ENCODE peak calls at places on chromosomes 7 and 10, in seven cellular contexts. G is brain microvascular endothelial cell, T is HCT116, E is A549, N is esophagus squamous epithelium, M is kidney epithelial cell, B is testis. P is an unnamed sample.

GRCh38 chr10:111756541-111757061 is 427.0 kb downstream of the GPAM start:
- DNase-seq in G (no peak), T (peak; percentile 79), E (peak; percentile 1), N (no peak), M (peak; percentile 0), B (peak; percentile 76), P (peak; percentile 28)

GRCh38 chr7:117061751-117062150 is 108.5 kb downstream of the ST7 start:
- DNase-seq in G (peak; percentile 65), T (no peak), E (no peak), N (no peak), M (no peak), B (no peak), P (no peak)

GRCh38 chr10:118626953-118627352 is 31.5 kb upstream of the PRLHR start:
- DNase-seq in G (no peak), T (no peak), E (no peak), N (no peak), M (no peak), B (no peak), P (no peak)

GRCh38 chr7:50562126-50562525 is 3.1 kb downstream of the DDC start:
- DNase-seq in G (no peak), T (no peak), E (no peak), N (no peak), M (no peak), B (peak; percentile 32), P (no peak)

GRCh38 chr7:915291-916218 is 38.9 kb downstream of the ADAP1 start:
- DNase-seq in G (no peak), T (no peak), E (no peak), N (no peak), M (no peak), B (no peak), P (peak; percentile 6)

GRCh38 chr10:21398549-21399345 is 126.7 kb downstream of the SKIDA1 start:
- DNase-seq in G (no peak), T (no peak), E (peak; percentile 28), N (no peak), M (peak; percentile 49), B (no peak), P (no peak)

GRCh38 chr7:96596120-96596826 is 113.4 kb downstream of the SEM1 start:
- DNase-seq in G (no peak), T (no peak), E (no peak), N (no peak), M (no peak), B (no peak), P (no peak)

GRCh38 chr7:113664867-113665266 is 253.9 kb downstream of the PPP1R3A start:
- DNase-seq in G (no peak), T (no peak), E (no peak), N (no peak), M (no peak), B (no peak), P (no peak)

GRCh38 chr10:24596531-24596930 is 127.2 kb downstream of the ARHGAP21 start:
- DNase-seq in G (no peak), T (no peak), E (no peak), N (no peak), M (no peak), B (no peak), P (no peak)

GRCh38 chr7:66099551-66100407 is 14.9 kb upstream of the CRCP start:
- DNase-seq in G (peak; percentile 74), T (peak; percentile 86), E (peak; percentile 54), N (peak; percentile 1), M (no peak), B (peak; percentile 75), P (peak; percentile 77)
- H3K4me3 ChIP-seq in G (peak overlapping the region; percentile 44), T (peak overlapping the region; percentile 54), E (peak overlapping the region; percentile 45), N (peak overlapping the region; percentile 49), M (peak overlapping the region; percentile 34), B (peak overlapping the region; percentile 12), P (peak overlapping the region; percentile 37)

GRCh38 chr7:47587976-47588375 is 6.1 kb upstream of the TNS3 start:
- DNase-seq in G (no peak), T (no peak), E (no peak), N (no peak), M (no peak), B (no peak), P (no peak)

GRCh38 chr7:47591655-47592572 is 10.0 kb upstream of the TNS3 start:
- DNase-seq in G (no peak), T (no peak), E (peak; percentile 73), N (no peak), M (no peak), B (no peak), P (no peak)

GRCh38 chr7:47594406-47594805 is 12.5 kb upstream of the TNS3 start:
- DNase-seq in G (no peak), T (no peak), E (no peak), N (no peak), M (no peak), B (no peak), P (no peak)

GRCh38 chr7:47588704-47589225 is 6.9 kb upstream of the TNS3 start:
- DNase-seq in G (no peak), T (no peak), E (no peak), N (no peak), M (no peak), B (no peak), P (no peak)

GRCh38 chr7:47591089-47591654 is 9.3 kb upstream of the TNS3 start:
- DNase-seq in G (no peak), T (no peak), E (no peak), N (no peak), M (no peak), B (no peak), P (no peak)
- H3K4me3 ChIP-seq in G (no peak overlapping the region), T (no peak overlapping the region), E (no peak overlapping the region), N (no peak overlapping the region), M (no peak overlapping the region), B (no peak overlapping the region), P (no peak overlapping the region)

DNA sequence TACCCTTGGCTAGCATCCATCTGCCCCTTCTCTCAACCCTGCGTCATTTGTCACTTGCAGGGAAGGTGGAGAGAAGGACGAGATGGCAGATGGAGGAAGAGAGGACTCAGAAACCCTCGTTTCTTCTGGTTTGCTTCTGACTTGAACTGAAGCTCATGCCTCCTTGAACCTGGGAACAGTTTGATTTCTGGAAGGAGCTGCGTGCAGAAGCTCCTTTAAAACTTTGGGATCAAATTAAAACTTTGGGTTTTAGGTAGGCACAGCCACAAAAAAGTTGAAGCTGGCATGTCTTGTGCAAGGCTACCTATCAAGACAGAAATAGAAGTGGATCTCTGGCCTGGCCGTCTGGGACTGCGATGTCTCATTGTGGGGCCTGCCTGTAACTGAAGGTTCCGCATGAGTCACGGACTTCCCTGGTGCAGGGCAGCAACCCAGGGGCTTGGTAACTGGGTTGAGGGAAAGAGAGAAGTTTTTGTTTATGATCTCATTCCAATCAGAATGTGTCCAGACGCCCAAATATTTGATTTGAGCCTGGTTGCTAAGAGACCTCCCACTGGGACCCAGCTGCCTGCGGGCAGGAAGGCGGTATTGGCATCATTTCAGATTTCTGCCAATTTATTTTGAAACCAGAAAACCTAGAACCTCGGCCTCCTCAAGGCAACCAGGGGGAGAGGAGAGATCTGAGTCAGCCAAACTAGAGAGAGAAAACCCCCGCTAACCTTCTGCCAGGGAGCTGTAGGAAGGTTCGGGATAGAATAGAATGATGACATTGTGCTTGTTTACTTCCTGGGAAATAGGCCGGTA is 15.8 kb upstream of the CAMK1D start:
- DNase-seq in G (peak; percentile 99), T (peak; percentile 78), E (peak; percentile 98), N (no peak), M (peak; percentile 92), B (peak; percentile 32), P (peak; percentile 80)
- H3K4me3 ChIP-seq in G (peak overlapping the region; percentile 17), T (peak overlapping the region; percentile 7), E (peak overlapping the region; percentile 12), N (no peak overlapping the region), M (no peak overlapping the region), B (no peak overlapping the region), P (no peak overlapping the region)

GRCh38 chr10:114824396-114824795 is 2.8 kb downstream of the FHIP2A start:
- DNase-seq in G (no peak), T (no peak), E (no peak), N (no peak), M (no peak), B (no peak), P (no peak)
- H3K4me3 ChIP-seq in G (peak overlapping the region; percentile 3), T (no peak overlapping the region), E (no peak overlapping the region), N (no peak overlapping the region), M (no peak overlapping the region), B (no peak overlapping the region), P (no peak overlapping the region)

GRCh38 chr7:22842973-22843372 is 20.3 kb upstream of the TOMM7 start:
- DNase-seq in G (no peak), T (no peak), E (no peak), N (no peak), M (no peak), B (no peak), P (no peak)

GRCh38 chr7:22843681-22844309 is 21.1 kb upstream of the TOMM7 start:
- DNase-seq in G (no peak), T (no peak), E (no peak), N (no peak), M (no peak), B (no peak), P (no peak)

GRCh38 chr7:22842383-22842903 is 19.8 kb upstream of the TOMM7 start:
- DNase-seq in G (no peak), T (no peak), E (no peak), N (no peak), M (no peak), B (no peak), P (no peak)

GRCh38 chr7:22845221-22845844 is 22.7 kb upstream of the TOMM7 start:
- DNase-seq in G (no peak), T (no peak), E (no peak), N (no peak), M (no peak), B (no peak), P (no peak)

GRCh38 chr7:22841954-22842353 is 19.3 kb upstream of the TOMM7 start:
- DNase-seq in G (no peak), T (no peak), E (no peak), N (no peak), M (no peak), B (no peak), P (peak; percentile 38)
- H3K4me3 ChIP-seq in G (no peak overlapping the region), T (no peak overlapping the region), E (no peak overlapping the region), N (no peak overlapping the region), M (no peak overlapping the region), B (no peak overlapping the region), P (no peak overlapping the region)

DNA sequence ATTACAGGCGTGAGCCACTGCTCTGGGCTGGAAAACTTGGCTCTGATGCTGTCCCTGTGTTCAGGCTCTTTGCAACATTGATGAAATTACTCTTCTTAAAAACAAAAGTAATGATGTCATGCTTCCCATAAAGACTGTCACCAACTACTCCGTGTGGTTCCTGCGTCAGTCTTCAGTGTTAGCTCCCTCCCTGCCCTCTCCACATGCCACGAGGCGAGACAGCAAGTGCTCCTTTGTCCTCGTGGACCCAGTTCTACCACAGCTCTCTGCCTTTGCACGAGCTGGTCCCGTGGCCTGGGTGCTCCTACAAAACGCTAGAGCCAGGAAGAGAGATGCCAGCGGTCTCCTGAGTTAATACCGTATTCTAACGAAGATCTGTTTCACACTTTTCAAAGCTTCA is 194.5 kb downstream of the SDK1 start:
- DNase-seq in G (no peak), T (no peak), E (no peak), N (no peak), M (no peak), B (no peak), P (peak; percentile 49)
- H3K4me3 ChIP-seq in G (no peak overlapping the region), T (no peak overlapping the region), E (no peak overlapping the region), N (no peak overlapping the region), M (no peak overlapping the region), B (no peak overlapping the region), P (no peak overlapping the region)

P was measured in right cardiac atrium.